ENCODE peak calls at places on chromosomes 13 and 19, in seven cellular contexts. N, A, R, Q, S, V and O are unnamed samples.

GRCh38 chr19:46980756-46981155 is 38.9 kb upstream of the NPAS1 start:
- DNase-seq in N (no peak), A (no peak), R (no peak), Q (no peak), S (no peak), V (no peak), O (no peak)

GRCh38 chr19:50022823-50023222 is 2.3 kb downstream of the VRK3 start:
- DNase-seq in N (no peak), A (no peak), R (no peak), Q (no peak), S (no peak), V (no peak), O (no peak)

GRCh38 chr13:97333983-97334382 is 100.0 kb upstream of the RAP2A start:
- DNase-seq in N (no peak), A (no peak), R (no peak), Q (no peak), S (no peak), V (no peak), O (no peak)

GRCh38 chr13:26061947-26062346 is 10.1 kb upstream of the SHISA2 start:
- DNase-seq in N (no peak), A (no peak), R (no peak), Q (no peak), S (peak; percentile 94), V (no peak), O (peak; percentile 88)

GRCh38 chr19:39276740-39277139 is 8.5 kb downstream of the IFNL2 start:
- DNase-seq in N (no peak), A (no peak), R (no peak), Q (no peak), S (no peak), V (no peak), O (no peak)

GRCh38 chr19:45865269-45865948 is 1.3 kb downstream of the FOXA3 start:
- DNase-seq in N (no peak), A (no peak), R (no peak), Q (no peak), S (no peak), V (no peak), O (no peak)

GRCh38 chr19:1228161-1228560 is 9.6 kb downstream of the CBARP start:
- DNase-seq in N (no peak), A (no peak), R (no peak), Q (no peak), S (no peak), V (no peak), O (no peak)

GRCh38 chr19:52904052-52904451 is 6.6 kb upstream of the ZNF320 start:
- DNase-seq in N (no peak), A (no peak), R (no peak), Q (no peak), S (no peak), V (no peak), O (no peak)

GRCh38 chr13:49776871-49777270 is 15.6 kb downstream of the KPNA3 start:
- DNase-seq in N (no peak), A (no peak), R (no peak), Q (no peak), S (no peak), V (no peak), O (no peak)

GRCh38 chr13:31261241-31261640 is 61.5 kb downstream of the B3GLCT start:
- DNase-seq in N (no peak), A (no peak), R (no peak), Q (no peak), S (peak; percentile 4), V (no peak), O (no peak)

GRCh38 chr19:18718846-18719458 is 35.5 kb downstream of the CRTC1 start:
- DNase-seq in N (no peak), A (no peak), R (no peak), Q (no peak), S (no peak), V (no peak), O (no peak)

GRCh38 chr19:18772620-18773587 is 18.2 kb downstream of the COMP start:
- DNase-seq in N (no peak), A (no peak), R (no peak), Q (no peak), S (no peak), V (peak; percentile 84), O (no peak)

GRCh38 chr19:54138777-54139256 is 1.3 kb downstream of the CNOT3 start:
- DNase-seq in N (no peak), A (no peak), R (no peak), Q (no peak), S (no peak), V (no peak), O (no peak)

GRCh38 chr19:8393871-8394250 is 3.7 kb downstream of the RAB11B start:
- DNase-seq in N (no peak), A (no peak), R (no peak), Q (no peak), S (no peak), V (no peak), O (no peak)

GRCh38 chr13:48531416-48532145 is 1.3 kb downstream of the RCBTB2 start:
- DNase-seq in N (no peak), A (no peak), R (no peak), Q (no peak), S (no peak), V (no peak), O (peak; percentile 3)

GRCh38 chr13:78786399-78786879 is 127.5 kb upstream of the OBI1 start:
- DNase-seq in N (no peak), A (no peak), R (no peak), Q (no peak), S (no peak), V (no peak), O (no peak)

GRCh38 chr13:103289661-103290060 is 223.4 kb upstream of the SLC10A2 start:
- DNase-seq in N (no peak), A (no peak), R (no peak), Q (no peak), S (no peak), V (no peak), O (no peak)

GRCh38 chr19:10332158-10332964 is 968 bp downstream of the RAVER1 start:
- DNase-seq in N (no peak), A (no peak), R (no peak), Q (peak; percentile 82), S (no peak), V (no peak), O (no peak)

GRCh38 chr13:113357529-113357928 is 6.4 kb downstream of the GRTP1 start:
- DNase-seq in N (no peak), A (no peak), R (no peak), Q (no peak), S (peak; percentile 63), V (no peak), O (peak; percentile 53)

GRCh38 chr19:7386308-7386707 is 37.6 kb downstream of the ARHGEF18 start:
- DNase-seq in N (no peak), A (no peak), R (no peak), Q (no peak), S (peak; percentile 41), V (no peak), O (peak; percentile 40)

GRCh38 chr13:29892149-29892548 is 41.7 kb upstream of the UBL3 start:
- DNase-seq in N (no peak), A (no peak), R (no peak), Q (no peak), S (no peak), V (no peak), O (no peak)

GRCh38 chr13:110506859-110507566 is 54.5 kb downstream of the RAB20 start:
- DNase-seq in N (no peak), A (no peak), R (no peak), Q (peak; percentile 89), S (no peak), V (peak; percentile 78), O (no peak)

GRCh38 chr19:3716147-3716668 is 8.0 kb downstream of the TJP3 start:
- DNase-seq in N (no peak), A (no peak), R (no peak), Q (peak; percentile 62), S (peak; percentile 39), V (no peak), O (no peak)

GRCh38 chr19:31960474-31960873 is 384.9 kb upstream of the ZNF507 start:
- DNase-seq in N (no peak), A (no peak), R (no peak), Q (no peak), S (no peak), V (no peak), O (peak; percentile 29)

GRCh38 chr13:104385409-104385808 is 1319.2 kb upstream of the SLC10A2 start:
- DNase-seq in N (no peak), A (no peak), R (no peak), Q (no peak), S (peak; percentile 73), V (no peak), O (peak; percentile 26)

GRCh38 chr13:76009491-76009890 is 373.4 kb downstream of the LMO7 start:
- DNase-seq in N (no peak), A (no peak), R (no peak), Q (no peak), S (peak; percentile 12), V (no peak), O (no peak)

GRCh38 chr19:23381114-23381513 is 14.2 kb downstream of the ZNF91 start:
- DNase-seq in N (no peak), A (no peak), R (no peak), Q (no peak), S (no peak), V (no peak), O (no peak)

GRCh38 chr19:33821871-33822270 is 25.2 kb downstream of the KCTD15 start:
- DNase-seq in N (no peak), A (no peak), R (no peak), Q (no peak), S (peak; percentile 18), V (no peak), O (no peak)

GRCh38 chr13:97659602-97660001 is 225.6 kb downstream of the RAP2A start:
- DNase-seq in N (no peak), A (no peak), R (no peak), Q (no peak), S (no peak), V (no peak), O (no peak)

GRCh38 chr13:65808061-65808460 is 1422.1 kb downstream of the PCDH9 start:
- DNase-seq in N (no peak), A (no peak), R (no peak), Q (no peak), S (no peak), V (no peak), O (no peak)